ENCODE peak calls at places on chromosome 22, in nine cellular contexts. One of them, this sample, is unnamed.

GRCh38 chr22:25153961-25154685 is 45.5 kb upstream of the CRYBB3 start:
- DNase-seq in NCI-H1092: no peak
- DNase-seq in Daoy: peak; percentile 35
- DNase-seq in heart left ventricle: peak; percentile 68
- DNase-seq in K562: no peak
- DNase-seq in EL: peak; percentile 6
- DNase-seq in GM23248: peak; percentile 65
- DNase-seq in activated naive CD8-positive, alpha-beta T cell treated with anti-CD3 and anti-CD28 coated beads for 36 hours: no peak
- DNase-seq in OCI-LY7: no peak
- DNase-seq in this sample: peak; percentile 65

GRCh38 chr22:49568751-49569285 is 258.9 kb downstream of the BRD1 start:
- DNase-seq in NCI-H1092: no peak
- DNase-seq in Daoy: no peak
- DNase-seq in heart left ventricle: no peak
- DNase-seq in K562: no peak
- DNase-seq in EL: no peak
- DNase-seq in GM23248: no peak
- DNase-seq in activated naive CD8-positive, alpha-beta T cell treated with anti-CD3 and anti-CD28 coated beads for 36 hours: no peak
- DNase-seq in OCI-LY7: no peak
- DNase-seq in this sample: no peak

GRCh38 chr22:46356496-46357185 is 21.1 kb downstream of the TRMU start:
- DNase-seq in NCI-H1092: no peak
- DNase-seq in Daoy: no peak
- DNase-seq in heart left ventricle: no peak
- DNase-seq in K562: no peak
- DNase-seq in EL: no peak
- DNase-seq in GM23248: no peak
- DNase-seq in activated naive CD8-positive, alpha-beta T cell treated with anti-CD3 and anti-CD28 coated beads for 36 hours: no peak
- DNase-seq in OCI-LY7: no peak
- DNase-seq in this sample: no peak

GRCh38 chr22:31126869-31127175 is 4.1 kb downstream of the INPP5J start:
- DNase-seq in NCI-H1092: no peak
- DNase-seq in Daoy: no peak
- DNase-seq in heart left ventricle: no peak
- DNase-seq in K562: no peak
- DNase-seq in EL: no peak
- DNase-seq in GM23248: no peak
- DNase-seq in activated naive CD8-positive, alpha-beta T cell treated with anti-CD3 and anti-CD28 coated beads for 36 hours: no peak
- DNase-seq in OCI-LY7: no peak
- DNase-seq in this sample: no peak

GRCh38 chr22:50001388-50002231 is 11.0 kb downstream of the IL17REL start:
- DNase-seq in NCI-H1092: no peak
- DNase-seq in Daoy: no peak
- DNase-seq in heart left ventricle: no peak
- DNase-seq in K562: peak; percentile 47
- DNase-seq in EL: no peak
- DNase-seq in GM23248: no peak
- DNase-seq in activated naive CD8-positive, alpha-beta T cell treated with anti-CD3 and anti-CD28 coated beads for 36 hours: no peak
- DNase-seq in OCI-LY7: no peak
- DNase-seq in this sample: no peak

GRCh38 chr22:50282361-50283144 is 12.4 kb upstream of the MAPK11 start:
- DNase-seq in NCI-H1092: no peak
- DNase-seq in Daoy: peak; percentile 95
- DNase-seq in heart left ventricle: no peak
- DNase-seq in K562: no peak
- DNase-seq in EL: peak; percentile 87
- DNase-seq in GM23248: peak; percentile 74
- DNase-seq in activated naive CD8-positive, alpha-beta T cell treated with anti-CD3 and anti-CD28 coated beads for 36 hours: no peak
- DNase-seq in OCI-LY7: no peak
- DNase-seq in this sample: peak; percentile 91

GRCh38 chr22:36328635-36329216 is 59.0 kb downstream of the MYH9 start:
- DNase-seq in NCI-H1092: no peak
- DNase-seq in Daoy: peak; percentile 93
- DNase-seq in heart left ventricle: no peak
- DNase-seq in K562: peak; percentile 60
- DNase-seq in EL: peak; percentile 92
- DNase-seq in GM23248: peak; percentile 74
- DNase-seq in activated naive CD8-positive, alpha-beta T cell treated with anti-CD3 and anti-CD28 coated beads for 36 hours: peak; percentile 72
- DNase-seq in OCI-LY7: peak; percentile 19
- DNase-seq in this sample: peak; percentile 85

GRCh38 chr22:48845356-48845936 is 982.2 kb downstream of the BRD1 start:
- DNase-seq in NCI-H1092: no peak
- DNase-seq in Daoy: no peak
- DNase-seq in heart left ventricle: no peak
- DNase-seq in K562: no peak
- DNase-seq in EL: no peak
- DNase-seq in GM23248: no peak
- DNase-seq in activated naive CD8-positive, alpha-beta T cell treated with anti-CD3 and anti-CD28 coated beads for 36 hours: no peak
- DNase-seq in OCI-LY7: no peak
- DNase-seq in this sample: no peak

GRCh38 chr22:45961679-45962430 is 15.1 kb downstream of the WNT7B start:
- DNase-seq in NCI-H1092: no peak
- DNase-seq in Daoy: no peak
- DNase-seq in heart left ventricle: no peak
- DNase-seq in K562: no peak
- DNase-seq in EL: no peak
- DNase-seq in GM23248: no peak
- DNase-seq in activated naive CD8-positive, alpha-beta T cell treated with anti-CD3 and anti-CD28 coated beads for 36 hours: no peak
- DNase-seq in OCI-LY7: no peak
- DNase-seq in this sample: no peak

GRCh38 chr22:49052023-49052538 is 775.6 kb downstream of the BRD1 start:
- DNase-seq in NCI-H1092: no peak
- DNase-seq in Daoy: peak; percentile 85
- DNase-seq in heart left ventricle: no peak
- DNase-seq in K562: peak; percentile 35
- DNase-seq in EL: no peak
- DNase-seq in GM23248: no peak
- DNase-seq in activated naive CD8-positive, alpha-beta T cell treated with anti-CD3 and anti-CD28 coated beads for 36 hours: peak; percentile 40
- DNase-seq in OCI-LY7: no peak
- DNase-seq in this sample: peak; percentile 54

GRCh38 chr22:29750559-29750958 is 16.2 kb downstream of the ZMAT5 start:
- DNase-seq in NCI-H1092: no peak
- DNase-seq in Daoy: no peak
- DNase-seq in heart left ventricle: no peak
- DNase-seq in K562: no peak
- DNase-seq in EL: no peak
- DNase-seq in GM23248: no peak
- DNase-seq in activated naive CD8-positive, alpha-beta T cell treated with anti-CD3 and anti-CD28 coated beads for 36 hours: no peak
- DNase-seq in OCI-LY7: no peak
- DNase-seq in this sample: no peak

GRCh38 chr22:30801695-30802094 is 107.0 kb downstream of the OSBP2 start:
- DNase-seq in NCI-H1092: no peak
- DNase-seq in Daoy: no peak
- DNase-seq in heart left ventricle: no peak
- DNase-seq in K562: no peak
- DNase-seq in EL: no peak
- DNase-seq in GM23248: no peak
- DNase-seq in activated naive CD8-positive, alpha-beta T cell treated with anti-CD3 and anti-CD28 coated beads for 36 hours: no peak
- DNase-seq in OCI-LY7: no peak
- DNase-seq in this sample: no peak

GRCh38 chr22:43858156-43858895 is 4.0 kb downstream of the SULT4A1 start:
- DNase-seq in NCI-H1092: no peak
- DNase-seq in Daoy: no peak
- DNase-seq in heart left ventricle: no peak
- DNase-seq in K562: no peak
- DNase-seq in EL: no peak
- DNase-seq in GM23248: no peak
- DNase-seq in activated naive CD8-positive, alpha-beta T cell treated with anti-CD3 and anti-CD28 coated beads for 36 hours: no peak
- DNase-seq in OCI-LY7: no peak
- DNase-seq in this sample: no peak

GRCh38 chr22:38981659-38982007 is 514 bp upstream of the APOBEC3B start:
- DNase-seq in NCI-H1092: no peak
- DNase-seq in Daoy: peak; percentile 21
- DNase-seq in heart left ventricle: no peak
- DNase-seq in K562: no peak
- DNase-seq in EL: no peak
- DNase-seq in GM23248: no peak
- DNase-seq in activated naive CD8-positive, alpha-beta T cell treated with anti-CD3 and anti-CD28 coated beads for 36 hours: no peak
- DNase-seq in OCI-LY7: no peak
- DNase-seq in this sample: no peak

GRCh38 chr22:37212174-37212906 is at the start of gene SSTR3:
- DNase-seq in NCI-H1092: no peak
- DNase-seq in Daoy: no peak
- DNase-seq in heart left ventricle: no peak
- DNase-seq in K562: no peak
- DNase-seq in EL: no peak
- DNase-seq in GM23248: peak; percentile 52
- DNase-seq in activated naive CD8-positive, alpha-beta T cell treated with anti-CD3 and anti-CD28 coated beads for 36 hours: no peak
- DNase-seq in OCI-LY7: no peak
- DNase-seq in this sample: no peak

GRCh38 chr22:44309137-44309536 is 3.6 kb downstream of the SHISAL1 start:
- DNase-seq in NCI-H1092: no peak
- DNase-seq in Daoy: peak; percentile 95
- DNase-seq in heart left ventricle: no peak
- DNase-seq in K562: no peak
- DNase-seq in EL: peak; percentile 97
- DNase-seq in GM23248: peak; percentile 99
- DNase-seq in activated naive CD8-positive, alpha-beta T cell treated with anti-CD3 and anti-CD28 coated beads for 36 hours: no peak
- DNase-seq in OCI-LY7: no peak
- DNase-seq in this sample: peak; percentile 51

GRCh38 chr22:25200967-25201366 is 1.3 kb downstream of the CRYBB3 start:
- DNase-seq in NCI-H1092: no peak
- DNase-seq in Daoy: no peak
- DNase-seq in heart left ventricle: no peak
- DNase-seq in K562: no peak
- DNase-seq in EL: no peak
- DNase-seq in GM23248: no peak
- DNase-seq in activated naive CD8-positive, alpha-beta T cell treated with anti-CD3 and anti-CD28 coated beads for 36 hours: no peak
- DNase-seq in OCI-LY7: no peak
- DNase-seq in this sample: no peak

GRCh38 chr22:23382796-23383195 is 197.3 kb downstream of the IGLL1 start:
- DNase-seq in NCI-H1092: no peak
- DNase-seq in Daoy: no peak
- DNase-seq in heart left ventricle: no peak
- DNase-seq in K562: no peak
- DNase-seq in EL: no peak
- DNase-seq in GM23248: no peak
- DNase-seq in activated naive CD8-positive, alpha-beta T cell treated with anti-CD3 and anti-CD28 coated beads for 36 hours: no peak
- DNase-seq in OCI-LY7: no peak
- DNase-seq in this sample: no peak

GRCh38 chr22:22750335-22751042 is 106.1 kb downstream of the GGTLC2 start:
- DNase-seq in NCI-H1092: no peak
- DNase-seq in Daoy: no peak
- DNase-seq in heart left ventricle: no peak
- DNase-seq in K562: no peak
- DNase-seq in EL: no peak
- DNase-seq in GM23248: no peak
- DNase-seq in activated naive CD8-positive, alpha-beta T cell treated with anti-CD3 and anti-CD28 coated beads for 36 hours: no peak
- DNase-seq in OCI-LY7: no peak
- DNase-seq in this sample: no peak

GRCh38 chr22:17943533-17944204 is 80.7 kb downstream of the MICAL3 start:
- DNase-seq in NCI-H1092: no peak
- DNase-seq in Daoy: no peak
- DNase-seq in heart left ventricle: no peak
- DNase-seq in K562: no peak
- DNase-seq in EL: no peak
- DNase-seq in GM23248: no peak
- DNase-seq in activated naive CD8-positive, alpha-beta T cell treated with anti-CD3 and anti-CD28 coated beads for 36 hours: no peak
- DNase-seq in OCI-LY7: no peak
- DNase-seq in this sample: no peak

GRCh38 chr22:48869161-48869560 is 958.5 kb downstream of the BRD1 start:
- DNase-seq in NCI-H1092: no peak
- DNase-seq in Daoy: no peak
- DNase-seq in heart left ventricle: no peak
- DNase-seq in K562: no peak
- DNase-seq in EL: no peak
- DNase-seq in GM23248: no peak
- DNase-seq in activated naive CD8-positive, alpha-beta T cell treated with anti-CD3 and anti-CD28 coated beads for 36 hours: no peak
- DNase-seq in OCI-LY7: no peak
- DNase-seq in this sample: no peak

GRCh38 chr22:29626497-29627195 is 23.2 kb downstream of the NF2 start:
- DNase-seq in NCI-H1092: no peak
- DNase-seq in Daoy: peak; percentile 49
- DNase-seq in heart left ventricle: no peak
- DNase-seq in K562: no peak
- DNase-seq in EL: peak; percentile 89
- DNase-seq in GM23248: peak; percentile 98
- DNase-seq in activated naive CD8-positive, alpha-beta T cell treated with anti-CD3 and anti-CD28 coated beads for 36 hours: no peak
- DNase-seq in OCI-LY7: no peak
- DNase-seq in this sample: no peak

GRCh38 chr22:50483556-50483955 is 2.2 kb downstream of the ADM2 start:
- DNase-seq in NCI-H1092: no peak
- DNase-seq in Daoy: no peak
- DNase-seq in heart left ventricle: no peak
- DNase-seq in K562: no peak
- DNase-seq in EL: no peak
- DNase-seq in GM23248: no peak
- DNase-seq in activated naive CD8-positive, alpha-beta T cell treated with anti-CD3 and anti-CD28 coated beads for 36 hours: no peak
- DNase-seq in OCI-LY7: no peak
- DNase-seq in this sample: no peak

GRCh38 chr22:41256254-41256897 is 15.6 kb upstream of the CHADL start:
- DNase-seq in NCI-H1092: no peak
- DNase-seq in Daoy: peak; percentile 41
- DNase-seq in heart left ventricle: no peak
- DNase-seq in K562: no peak
- DNase-seq in EL: peak; percentile 70
- DNase-seq in GM23248: peak; percentile 86
- DNase-seq in activated naive CD8-positive, alpha-beta T cell treated with anti-CD3 and anti-CD28 coated beads for 36 hours: no peak
- DNase-seq in OCI-LY7: no peak
- DNase-seq in this sample: no peak

GRCh38 chr22:24426859-24427499 is 420 bp upstream of the ADORA2A start:
- DNase-seq in NCI-H1092: no peak
- DNase-seq in Daoy: no peak
- DNase-seq in heart left ventricle: no peak
- DNase-seq in K562: no peak
- DNase-seq in EL: no peak
- DNase-seq in GM23248: no peak
- DNase-seq in activated naive CD8-positive, alpha-beta T cell treated with anti-CD3 and anti-CD28 coated beads for 36 hours: peak; percentile 53
- DNase-seq in OCI-LY7: peak; percentile 41
- DNase-seq in this sample: no peak

GRCh38 chr22:23383491-23384450 is 196.3 kb downstream of the IGLL1 start:
- DNase-seq in NCI-H1092: peak; percentile 45
- DNase-seq in Daoy: no peak
- DNase-seq in heart left ventricle: no peak
- DNase-seq in K562: no peak
- DNase-seq in EL: no peak
- DNase-seq in GM23248: peak; percentile 13
- DNase-seq in activated naive CD8-positive, alpha-beta T cell treated with anti-CD3 and anti-CD28 coated beads for 36 hours: no peak
- DNase-seq in OCI-LY7: no peak
- DNase-seq in this sample: no peak

GRCh38 chr22:38419864-38420172 is 35.2 kb downstream of the KCNJ4 start:
- DNase-seq in NCI-H1092: no peak
- DNase-seq in Daoy: no peak
- DNase-seq in heart left ventricle: peak; percentile 8
- DNase-seq in K562: no peak
- DNase-seq in EL: no peak
- DNase-seq in GM23248: no peak
- DNase-seq in activated naive CD8-positive, alpha-beta T cell treated with anti-CD3 and anti-CD28 coated beads for 36 hours: no peak
- DNase-seq in OCI-LY7: no peak
- DNase-seq in this sample: no peak

GRCh38 chr22:41825376-41825775 is 7.5 kb upstream of the SREBF2 start:
- DNase-seq in NCI-H1092: no peak
- DNase-seq in Daoy: peak; percentile 28
- DNase-seq in heart left ventricle: peak; percentile 31
- DNase-seq in K562: peak; percentile 44
- DNase-seq in EL: no peak
- DNase-seq in GM23248: peak; percentile 45
- DNase-seq in activated naive CD8-positive, alpha-beta T cell treated with anti-CD3 and anti-CD28 coated beads for 36 hours: no peak
- DNase-seq in OCI-LY7: no peak
- DNase-seq in this sample: no peak

GRCh38 chr22:49093192-49093880 is 734.3 kb downstream of the BRD1 start:
- DNase-seq in NCI-H1092: no peak
- DNase-seq in Daoy: no peak
- DNase-seq in heart left ventricle: no peak
- DNase-seq in K562: no peak
- DNase-seq in EL: no peak
- DNase-seq in GM23248: no peak
- DNase-seq in activated naive CD8-positive, alpha-beta T cell treated with anti-CD3 and anti-CD28 coated beads for 36 hours: no peak
- DNase-seq in OCI-LY7: no peak
- DNase-seq in this sample: no peak

GRCh38 chr22:22743128-22743760 is 98.8 kb downstream of the GGTLC2 start:
- DNase-seq in NCI-H1092: no peak
- DNase-seq in Daoy: no peak
- DNase-seq in heart left ventricle: no peak
- DNase-seq in K562: no peak
- DNase-seq in EL: no peak
- DNase-seq in GM23248: no peak
- DNase-seq in activated naive CD8-positive, alpha-beta T cell treated with anti-CD3 and anti-CD28 coated beads for 36 hours: no peak
- DNase-seq in OCI-LY7: no peak
- DNase-seq in this sample: no peak

GRCh38 chr22:24178502-24179440 is 2.5 kb upstream of the SUSD2 start:
- DNase-seq in NCI-H1092: peak; percentile 59
- DNase-seq in Daoy: no peak
- DNase-seq in heart left ventricle: no peak
- DNase-seq in K562: no peak
- DNase-seq in EL: no peak
- DNase-seq in GM23248: peak; percentile 31
- DNase-seq in activated naive CD8-positive, alpha-beta T cell treated with anti-CD3 and anti-CD28 coated beads for 36 hours: no peak
- DNase-seq in OCI-LY7: peak; percentile 55
- DNase-seq in this sample: no peak